ENCODE peak calls at places on chromosomes 5 and 9, in five cellular contexts. One of them, this sample, is unnamed.

GRCh38 chr5:171968512-171968911 is 37.9 kb downstream of the FBXW11 start:
- DNase-seq in HT1080: no peak
- DNase-seq in CD8-positive, alpha-beta memory T cell: no peak
- DNase-seq in AG10803: no peak
- DNase-seq in Caki2: no peak
- DNase-seq in this sample: peak; percentile 21

GRCh38 chr9:110251212-110251611 is 5.1 kb downstream of the TXN start:
- DNase-seq in HT1080: no peak
- DNase-seq in CD8-positive, alpha-beta memory T cell: no peak
- DNase-seq in AG10803: no peak
- DNase-seq in Caki2: no peak
- DNase-seq in this sample: no peak

GRCh38 chr9:84138543-84138942 is 157.9 kb downstream of the RMI1 start:
- DNase-seq in HT1080: no peak
- DNase-seq in CD8-positive, alpha-beta memory T cell: no peak
- DNase-seq in AG10803: no peak
- DNase-seq in Caki2: peak; percentile 0
- DNase-seq in this sample: no peak

GRCh38 chr5:176481659-176482213 is 33.6 kb downstream of the FAF2 start:
- DNase-seq in HT1080: peak; percentile 62
- DNase-seq in CD8-positive, alpha-beta memory T cell: no peak
- DNase-seq in AG10803: no peak
- DNase-seq in Caki2: peak; percentile 45
- DNase-seq in this sample: no peak

GRCh38 chr5:132498686-132499271 is 8.2 kb upstream of the IRF1 start:
- DNase-seq in HT1080: no peak
- DNase-seq in CD8-positive, alpha-beta memory T cell: no peak
- DNase-seq in AG10803: no peak
- DNase-seq in Caki2: no peak
- DNase-seq in this sample: no peak

GRCh38 chr9:125544988-125545651 is 161.9 kb downstream of the MAPKAP1 start:
- DNase-seq in HT1080: no peak
- DNase-seq in CD8-positive, alpha-beta memory T cell: no peak
- DNase-seq in AG10803: peak; percentile 63
- DNase-seq in Caki2: no peak
- DNase-seq in this sample: no peak

GRCh38 chr9:120941046-120941770 is 14.6 kb upstream of the TRAF1 start:
- DNase-seq in HT1080: peak; percentile 53
- DNase-seq in CD8-positive, alpha-beta memory T cell: no peak
- DNase-seq in AG10803: peak; percentile 61
- DNase-seq in Caki2: no peak
- DNase-seq in this sample: no peak

GRCh38 chr5:169162407-169162806 is 138.5 kb downstream of the SLIT3 start:
- DNase-seq in HT1080: peak; percentile 51
- DNase-seq in CD8-positive, alpha-beta memory T cell: no peak
- DNase-seq in AG10803: peak; percentile 90
- DNase-seq in Caki2: peak; percentile 72
- DNase-seq in this sample: no peak

GRCh38 chr9:93893899-93894690 is 61.1 kb downstream of the BARX1 start:
- DNase-seq in HT1080: no peak
- DNase-seq in CD8-positive, alpha-beta memory T cell: no peak
- DNase-seq in AG10803: no peak
- DNase-seq in Caki2: no peak
- DNase-seq in this sample: no peak

GRCh38 chr5:83035373-83036170 is 41.6 kb downstream of the TMEM167A start:
- DNase-seq in HT1080: no peak
- DNase-seq in CD8-positive, alpha-beta memory T cell: no peak
- DNase-seq in AG10803: peak; percentile 15
- DNase-seq in Caki2: no peak
- DNase-seq in this sample: no peak

GRCh38 chr5:10600629-10601245 is 36.9 kb downstream of the ANKRD33B start:
- DNase-seq in HT1080: peak; percentile 44
- DNase-seq in CD8-positive, alpha-beta memory T cell: no peak
- DNase-seq in AG10803: no peak
- DNase-seq in Caki2: peak; percentile 50
- DNase-seq in this sample: no peak

GRCh38 chr5:61805101-61805500 is 473.0 kb downstream of the ZSWIM6 start:
- DNase-seq in HT1080: peak; percentile 75
- DNase-seq in CD8-positive, alpha-beta memory T cell: no peak
- DNase-seq in AG10803: peak; percentile 59
- DNase-seq in Caki2: peak; percentile 34
- DNase-seq in this sample: no peak

GRCh38 chr9:114662081-114662989 is 4.7 kb upstream of the TEX53 start:
- DNase-seq in HT1080: peak; percentile 56
- DNase-seq in CD8-positive, alpha-beta memory T cell: peak; percentile 45
- DNase-seq in AG10803: no peak
- DNase-seq in Caki2: peak; percentile 46
- DNase-seq in this sample: no peak

GRCh38 chr9:112575107-112575506 is 88.5 kb downstream of the KIAA1958 start:
- DNase-seq in HT1080: no peak
- DNase-seq in CD8-positive, alpha-beta memory T cell: no peak
- DNase-seq in AG10803: no peak
- DNase-seq in Caki2: no peak
- DNase-seq in this sample: no peak

GRCh38 chr5:86918246-86918645 is 300.5 kb downstream of the COX7C start:
- DNase-seq in HT1080: no peak
- DNase-seq in CD8-positive, alpha-beta memory T cell: no peak
- DNase-seq in AG10803: no peak
- DNase-seq in Caki2: no peak
- DNase-seq in this sample: no peak

GRCh38 chr5:61051267-61051666 is 106.3 kb downstream of the NDUFAF2 start:
- DNase-seq in HT1080: peak; percentile 74
- DNase-seq in CD8-positive, alpha-beta memory T cell: no peak
- DNase-seq in AG10803: peak; percentile 29
- DNase-seq in Caki2: peak; percentile 64
- DNase-seq in this sample: no peak

GRCh38 chr5:164057121-164057520 is 551.7 kb downstream of the MAT2B start:
- DNase-seq in HT1080: peak; percentile 8
- DNase-seq in CD8-positive, alpha-beta memory T cell: no peak
- DNase-seq in AG10803: no peak
- DNase-seq in Caki2: no peak
- DNase-seq in this sample: no peak

GRCh38 chr5:52282647-52283046 is 505.1 kb upstream of the ITGA1 start:
- DNase-seq in HT1080: no peak
- DNase-seq in CD8-positive, alpha-beta memory T cell: no peak
- DNase-seq in AG10803: no peak
- DNase-seq in Caki2: no peak
- DNase-seq in this sample: no peak

GRCh38 chr9:25658587-25658986 is 19.7 kb downstream of the TUSC1 start:
- DNase-seq in HT1080: peak; percentile 54
- DNase-seq in CD8-positive, alpha-beta memory T cell: no peak
- DNase-seq in AG10803: no peak
- DNase-seq in Caki2: peak; percentile 58
- DNase-seq in this sample: no peak

GRCh38 chr5:51997908-51998307 is 614.7 kb downstream of the ISL1 start:
- DNase-seq in HT1080: no peak
- DNase-seq in CD8-positive, alpha-beta memory T cell: no peak
- DNase-seq in AG10803: no peak
- DNase-seq in Caki2: no peak
- DNase-seq in this sample: no peak

GRCh38 chr9:32875748-32876147 is 92.4 kb downstream of the TMEM215 start:
- DNase-seq in HT1080: no peak
- DNase-seq in CD8-positive, alpha-beta memory T cell: no peak
- DNase-seq in AG10803: no peak
- DNase-seq in Caki2: no peak
- DNase-seq in this sample: no peak

GRCh38 chr5:157387683-157388093 is 72.3 kb upstream of the NIPAL4 start:
- DNase-seq in HT1080: peak; percentile 92
- DNase-seq in CD8-positive, alpha-beta memory T cell: no peak
- DNase-seq in AG10803: peak; percentile 95
- DNase-seq in Caki2: peak; percentile 48
- DNase-seq in this sample: no peak

GRCh38 chr9:38227656-38228055 is 158.6 kb upstream of the SHB start:
- DNase-seq in HT1080: peak; percentile 13
- DNase-seq in CD8-positive, alpha-beta memory T cell: peak; percentile 4
- DNase-seq in AG10803: no peak
- DNase-seq in Caki2: peak; percentile 55
- DNase-seq in this sample: no peak